ENCODE peak calls at places on chromosomes 13 and 19, in five cellular contexts. K is stimulated activated CD8-positive, alpha-beta memory T cell treated with anti-CD3 and anti-CD28 coated beads, Interleukin-7, amount 100 ng/mL, for 48 hours; M is CD8-positive, alpha-beta memory T cell; O is fibroblast of the aortic adventitia; B is AG09319. C is an unnamed sample.

GRCh38 chr19:9836021-9836420 is 903 bp downstream of the PIN1 start:
- DNase-seq in K (no peak), M (no peak), O (peak), B (no peak), C (no peak)

GRCh38 chr13:114226088-114226487 is 8.6 kb upstream of the CDC16 start:
- DNase-seq in K (no peak), M (peak), O (no peak), B (no peak), C (no peak)

GRCh38 chr13:99434258-99434788 is 66.9 kb upstream of the TM9SF2 start:
- DNase-seq in K (peak), M (peak), O (no peak), B (no peak), C (no peak)

GRCh38 chr19:46660008-46660517 is 919 bp downstream of the DACT3 start:
- DNase-seq in K (no peak), M (no peak), O (peak), B (no peak), C (no peak)

GRCh38 chr19:51389143-51389542 is 1.2 kb downstream of the C19orf84 start:
- DNase-seq in K (no peak), M (no peak), O (no peak), B (no peak), C (no peak)

GRCh38 chr13:40666905-40667621 is 622 bp upstream of the FOXO1 start:
- DNase-seq in K (no peak), M (peak), O (no peak), B (no peak), C (peak)

GRCh38 chr13:75787249-75787940 is 151.3 kb downstream of the LMO7 start:
- DNase-seq in K (no peak), M (no peak), O (peak), B (no peak), C (no peak)

GRCh38 chr19:823565-824121 is 1.9 kb upstream of the PLPPR3 start:
- DNase-seq in K (no peak), M (no peak), O (no peak), B (no peak), C (no peak)

GRCh38 chr13:32233062-32233461 is 82.1 kb downstream of the ZAR1L start:
- DNase-seq in K (no peak), M (no peak), O (no peak), B (no peak), C (no peak)

GRCh38 chr13:29706923-29707322 is 111.4 kb upstream of the SLC7A1 start:
- DNase-seq in K (no peak), M (no peak), O (no peak), B (no peak), C (no peak)

GRCh38 chr19:47391510-47392223 is 27.7 kb downstream of the MEIS3 start:
- DNase-seq in K (peak), M (peak), O (peak), B (peak), C (peak)

GRCh38 chr19:33409906-33410685 is 36.6 kb downstream of the CEBPG start:
- DNase-seq in K (no peak), M (no peak), O (no peak), B (no peak), C (no peak)

GRCh38 chr19:42207767-42208259 is 9.7 kb downstream of the DEDD2 start:
- DNase-seq in K (no peak), M (no peak), O (peak), B (no peak), C (peak)

GRCh38 chr19:37998801-37999308 is 91.8 kb downstream of the SIPA1L3 start:
- DNase-seq in K (no peak), M (no peak), O (no peak), B (no peak), C (no peak)

GRCh38 chr19:16374436-16374835 is 49.8 kb downstream of the KLF2 start:
- DNase-seq in K (no peak), M (peak), O (no peak), B (no peak), C (no peak)

GRCh38 chr13:39616087-39616694 is 13.2 kb upstream of the LHFPL6 start:
- DNase-seq in K (no peak), M (peak), O (peak), B (no peak), C (no peak)

GRCh38 chr13:80251403-80251802 is 89.5 kb downstream of the SPRY2 start:
- DNase-seq in K (no peak), M (no peak), O (peak), B (no peak), C (no peak)

GRCh38 chr13:62931901-62932883 is 1516.5 kb upstream of the PCDH20 start:
- DNase-seq in K (no peak), M (no peak), O (no peak), B (no peak), C (no peak)

GRCh38 chr19:47280183-47280797 is 5.6 kb downstream of the INAFM1 start:
- DNase-seq in K (peak), M (peak), O (no peak), B (no peak), C (no peak)

GRCh38 chr13:46546084-46546786 is 6.7 kb upstream of the LRCH1 start:
- DNase-seq in K (no peak), M (no peak), O (no peak), B (no peak), C (no peak)

GRCh38 chr19:17555929-17556813 is 722 bp downstream of the COLGALT1 start:
- DNase-seq in K (peak), M (no peak), O (peak), B (no peak), C (peak)

GRCh38 chr13:29227560-29227959 is 367.9 kb downstream of the SLC7A1 start:
- DNase-seq in K (no peak), M (no peak), O (no peak), B (no peak), C (no peak)

GRCh38 chr19:46718157-46718933 is 1.4 kb upstream of the PRKD2 start:
- DNase-seq in K (peak), M (peak), O (no peak), B (no peak), C (peak)

GRCh38 chr13:24693862-24694471 is 13.8 kb downstream of the ATP12A start:
- DNase-seq in K (peak), M (peak), O (peak), B (no peak), C (no peak)

GRCh38 chr19:49073514-49074378 is 1.2 kb upstream of the KCNA7 start:
- DNase-seq in K (no peak), M (no peak), O (no peak), B (no peak), C (no peak)

GRCh38 chr19:16125738-16126495 is 14.2 kb downstream of the RAB8A start:
- DNase-seq in K (no peak), M (no peak), O (no peak), B (no peak), C (no peak)

GRCh38 chr13:113418722-113419049 is 34.6 kb downstream of the ADPRHL1 start:
- DNase-seq in K (no peak), M (no peak), O (no peak), B (no peak), C (no peak)

GRCh38 chr13:110108348-110109139 is 198.4 kb downstream of the COL4A1 start:
- DNase-seq in K (no peak), M (no peak), O (peak), B (peak), C (no peak)

GRCh38 chr19:23241433-23241832 is 8.8 kb downstream of the ZNF724 start:
- DNase-seq in K (no peak), M (no peak), O (no peak), B (no peak), C (no peak)

GRCh38 chr19:30269638-30270037 is 102.5 kb upstream of the ZNF536 start:
- DNase-seq in K (no peak), M (no peak), O (no peak), B (no peak), C (no peak)

GRCh38 chr19:44807652-44808462 is 1.0 kb upstream of the BCAM start:
- DNase-seq in K (no peak), M (no peak), O (peak), B (peak), C (no peak)

GRCh38 chr19:50024719-50025021 is 502 bp downstream of the VRK3 start:
- DNase-seq in K (no peak), M (no peak), O (no peak), B (no peak), C (no peak)

GRCh38 chr13:112455476-112456059 is 79.4 kb downstream of the SPACA7 start:
- DNase-seq in K (no peak), M (no peak), O (no peak), B (no peak), C (no peak)

GRCh38 chr13:99992912-99993311 is 11.3 kb downstream of the ZIC2 start:
- DNase-seq in K (no peak), M (no peak), O (no peak), B (no peak), C (no peak)

GRCh38 chr19:23273022-23273593 is 22.9 kb upstream of the ZNF724 start:
- DNase-seq in K (no peak), M (peak), O (peak), B (no peak), C (no peak)

GRCh38 chr13:20161275-20161950 is 561 bp upstream of the GJA3 start:
- DNase-seq in K (peak), M (peak), O (no peak), B (no peak), C (no peak)

GRCh38 chr19:40315812-40316475 is 30.8 kb upstream of the AKT2 start:
- DNase-seq in K (no peak), M (no peak), O (no peak), B (no peak), C (no peak)

C was measured in CD14-positive monocyte.